ENCODE peak calls at places on chromosomes 13 and 19, in ten cellular contexts. One of them, this sample, is unnamed.

GRCh38 chr19:1453525-1454371 is 3.8 kb downstream of the APC2 start:
- DNase-seq in Right ventricle myocardium superior: no peak
- DNase-seq in hepatic stellate cell: peak
- DNase-seq in SIG-M5: no peak
- DNase-seq in IMR-90: no peak
- DNase-seq in AML-193: no peak
- DNase-seq in HL-60: no peak
- DNase-seq in activated CD4-positive, alpha-beta T cell treated with anti-CD3 and anti-CD28 coated beads for 36 hours: peak
- DNase-seq in heart right ventricle: no peak
- DNase-seq in AG04450: no peak
- DNase-seq in this sample: peak

GRCh38 chr19:58277748-58278147 is 1.0 kb upstream of the ZNF8 start:
- DNase-seq in Right ventricle myocardium superior: no peak
- DNase-seq in hepatic stellate cell: no peak
- DNase-seq in SIG-M5: no peak
- DNase-seq in IMR-90: no peak
- DNase-seq in AML-193: no peak
- DNase-seq in HL-60: no peak
- DNase-seq in activated CD4-positive, alpha-beta T cell treated with anti-CD3 and anti-CD28 coated beads for 36 hours: no peak
- DNase-seq in heart right ventricle: no peak
- DNase-seq in AG04450: no peak
- DNase-seq in this sample: no peak

GRCh38 chr13:88802886-88803285 is 1131.7 kb downstream of the SLITRK5 start:
- DNase-seq in Right ventricle myocardium superior: no peak
- DNase-seq in hepatic stellate cell: no peak
- DNase-seq in SIG-M5: no peak
- DNase-seq in IMR-90: no peak
- DNase-seq in AML-193: no peak
- DNase-seq in HL-60: no peak
- DNase-seq in activated CD4-positive, alpha-beta T cell treated with anti-CD3 and anti-CD28 coated beads for 36 hours: no peak
- DNase-seq in heart right ventricle: no peak
- DNase-seq in AG04450: no peak
- DNase-seq in this sample: peak

GRCh38 chr13:79646880-79647279 is 165.9 kb downstream of the NDFIP2 start:
- DNase-seq in Right ventricle myocardium superior: no peak
- DNase-seq in hepatic stellate cell: no peak
- DNase-seq in SIG-M5: no peak
- DNase-seq in IMR-90: no peak
- DNase-seq in AML-193: no peak
- DNase-seq in HL-60: no peak
- DNase-seq in activated CD4-positive, alpha-beta T cell treated with anti-CD3 and anti-CD28 coated beads for 36 hours: no peak
- DNase-seq in heart right ventricle: no peak
- DNase-seq in AG04450: no peak
- DNase-seq in this sample: no peak

GRCh38 chr19:12985049-12985776 is 10.1 kb upstream of the NFIX start:
- DNase-seq in Right ventricle myocardium superior: peak
- DNase-seq in hepatic stellate cell: peak
- DNase-seq in SIG-M5: no peak
- DNase-seq in IMR-90: peak
- DNase-seq in AML-193: no peak
- DNase-seq in HL-60: no peak
- DNase-seq in activated CD4-positive, alpha-beta T cell treated with anti-CD3 and anti-CD28 coated beads for 36 hours: peak
- DNase-seq in heart right ventricle: peak
- DNase-seq in AG04450: no peak
- DNase-seq in this sample: peak

GRCh38 chr13:85737952-85738351 is 61.3 kb downstream of the SLITRK6 start:
- DNase-seq in Right ventricle myocardium superior: no peak
- DNase-seq in hepatic stellate cell: no peak
- DNase-seq in SIG-M5: no peak
- DNase-seq in IMR-90: no peak
- DNase-seq in AML-193: no peak
- DNase-seq in HL-60: no peak
- DNase-seq in activated CD4-positive, alpha-beta T cell treated with anti-CD3 and anti-CD28 coated beads for 36 hours: no peak
- DNase-seq in heart right ventricle: no peak
- DNase-seq in AG04450: no peak
- DNase-seq in this sample: no peak

GRCh38 chr13:112245959-112246358 is 130.2 kb upstream of the SPACA7 start:
- DNase-seq in Right ventricle myocardium superior: no peak
- DNase-seq in hepatic stellate cell: no peak
- DNase-seq in SIG-M5: no peak
- DNase-seq in IMR-90: no peak
- DNase-seq in AML-193: no peak
- DNase-seq in HL-60: no peak
- DNase-seq in activated CD4-positive, alpha-beta T cell treated with anti-CD3 and anti-CD28 coated beads for 36 hours: no peak
- DNase-seq in heart right ventricle: no peak
- DNase-seq in AG04450: no peak
- DNase-seq in this sample: no peak

GRCh38 chr13:110280996-110281688 is 25.8 kb downstream of the COL4A1 start:
- DNase-seq in Right ventricle myocardium superior: peak
- DNase-seq in hepatic stellate cell: no peak
- DNase-seq in SIG-M5: no peak
- DNase-seq in IMR-90: no peak
- DNase-seq in AML-193: peak
- DNase-seq in HL-60: no peak
- DNase-seq in activated CD4-positive, alpha-beta T cell treated with anti-CD3 and anti-CD28 coated beads for 36 hours: no peak
- DNase-seq in heart right ventricle: no peak
- DNase-seq in AG04450: no peak
- DNase-seq in this sample: no peak

GRCh38 chr13:102869948-102870676 is 24.3 kb downstream of the ERCC5 start:
- DNase-seq in Right ventricle myocardium superior: no peak
- DNase-seq in hepatic stellate cell: no peak
- DNase-seq in SIG-M5: no peak
- DNase-seq in IMR-90: no peak
- DNase-seq in AML-193: peak
- DNase-seq in HL-60: peak
- DNase-seq in activated CD4-positive, alpha-beta T cell treated with anti-CD3 and anti-CD28 coated beads for 36 hours: peak
- DNase-seq in heart right ventricle: no peak
- DNase-seq in AG04450: no peak
- DNase-seq in this sample: no peak

GRCh38 chr13:98033277-98034247 is 80.1 kb downstream of the IPO5 start:
- DNase-seq in Right ventricle myocardium superior: no peak
- DNase-seq in hepatic stellate cell: peak
- DNase-seq in SIG-M5: no peak
- DNase-seq in IMR-90: peak
- DNase-seq in AML-193: no peak
- DNase-seq in HL-60: no peak
- DNase-seq in activated CD4-positive, alpha-beta T cell treated with anti-CD3 and anti-CD28 coated beads for 36 hours: no peak
- DNase-seq in heart right ventricle: peak
- DNase-seq in AG04450: no peak
- DNase-seq in this sample: peak

This sample was measured in kidney tubule cell.